ENCODE peak calls at places on chromosomes 2 and 18, in six cellular contexts. Q is left ventricle myocardium inferior; D is H1; J is osteoblast; L is CD8-positive, alpha-beta T cell; A is spleen. B is an unnamed sample. For H3K4me1 and H3K27me3, the result is how much of the 10 kb centered on the place peaks cover.

GRCh38 chr2:133755515-133756311 is 187.4 kb upstream of the NCKAP5 start:
- DNase-seq in Q (no peak), D (no peak), J (peak), L (no peak), A (no peak), B (no peak)

GRCh38 chr2:119433636-119434327 is 2.1 kb downstream of the TMEM37 start:
- DNase-seq in Q (no peak), D (no peak), J (peak), L (no peak), A (no peak), B (no peak)

GRCh38 chr2:175363719-175364118 is 182.2 kb upstream of the ATP5MC3 start:
- DNase-seq in Q (no peak), D (no peak), J (no peak), L (no peak), A (no peak), B (no peak)

GRCh38 chr2:145724499-145724898 is 1204.6 kb upstream of the ZEB2 start:
- DNase-seq in Q (no peak), D (no peak), J (no peak), L (no peak), A (no peak), B (no peak)

GRCh38 chr2:102514061-102514785 is 41.2 kb downstream of the SLC9A4 start:
- DNase-seq in Q (no peak), D (no peak), J (peak), L (no peak), A (no peak), B (peak)

GRCh38 chr2:197236816-197237215 is 73.8 kb downstream of the ANKRD44 start:
- DNase-seq in Q (no peak), D (no peak), J (no peak), L (no peak), A (no peak), B (no peak)

GRCh38 chr2:126658910-126659613 is 3.1 kb downstream of the GYPC start:
- DNase-seq in Q (peak), D (no peak), J (peak), L (peak), A (peak), B (no peak)

GRCh38 chr2:201879986-201880385 is 73.6 kb downstream of the CDK15 start:
- DNase-seq in Q (no peak), D (no peak), J (no peak), L (no peak), A (no peak), B (no peak)

GRCh38 chr2:43109261-43109743 is 117.1 kb downstream of the ZFP36L2 start:
- DNase-seq in Q (no peak), D (no peak), J (no peak), L (no peak), A (no peak), B (no peak)

GRCh38 chr2:216603884-216604245 is 29.4 kb upstream of the IGFBP2 start:
- DNase-seq in Q (no peak), D (no peak), J (peak), L (no peak), A (no peak), B (no peak)

DNA sequence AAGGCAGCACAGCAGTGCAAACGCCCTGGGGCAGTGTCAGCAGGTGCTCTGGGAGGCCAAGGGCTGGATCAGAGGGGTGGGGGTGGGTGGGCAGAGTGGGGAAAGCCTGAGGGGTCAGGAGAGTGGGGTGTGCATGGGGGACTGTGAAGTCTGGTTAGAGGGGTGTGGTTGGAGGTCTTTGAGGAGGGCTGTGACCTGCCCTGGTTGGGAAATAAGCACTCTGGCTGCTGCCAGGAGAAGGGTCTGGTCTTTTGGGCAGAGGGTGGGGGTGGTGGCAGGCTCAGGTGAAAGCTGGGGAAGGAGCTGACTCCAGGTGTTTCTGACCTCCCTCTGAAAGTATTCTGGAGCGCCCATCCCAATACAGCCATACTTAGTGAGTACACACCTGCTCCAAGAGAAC is 4.2 kb downstream of the ALPI start:
- DNase-seq in Q (no peak), D (no peak), J (no peak), L (no peak), A (peak), B (no peak)
- TF ChIP-seq CTCF in Q (no peak), D (no peak), J (no peak), L (no peak), A (no peak), B (no peak)

GRCh38 chr2:23497536-23497935 is 112.6 kb downstream of the KLHL29 start:
- DNase-seq in Q (no peak), D (no peak), J (no peak), L (no peak), A (no peak), B (no peak)
- H3K4me1 ChIP-seq in Q (under half), D (under half), J (under half), L (under half), A (under half), B (under half)

DNA sequence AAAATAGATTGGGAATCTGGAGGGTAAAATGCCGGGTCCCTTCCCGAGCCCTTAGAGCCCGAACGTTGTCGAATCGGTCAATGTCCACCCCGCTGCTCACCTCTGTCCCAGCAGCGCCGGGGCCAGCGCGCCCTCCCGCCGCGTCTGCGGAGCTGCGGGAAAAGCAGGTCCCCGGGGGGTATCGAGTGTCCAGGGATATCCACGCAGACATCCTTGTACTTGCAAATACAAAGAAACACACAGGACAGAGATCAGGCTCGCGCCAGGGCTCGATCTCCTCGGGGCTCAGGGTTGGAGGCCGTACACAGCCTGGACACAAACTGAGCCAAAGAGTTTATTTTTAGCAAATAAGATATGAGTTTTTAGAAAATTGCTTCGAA is 2.3 kb upstream of the GATA6 start:
- DNase-seq in Q (peak), D (no peak), J (no peak), L (no peak), A (no peak), B (no peak)
- H3K27me3 ChIP-seq in Q (half or more), D (half or more), J (half or more), L (under half), A (under half), B (half or more)

DNA sequence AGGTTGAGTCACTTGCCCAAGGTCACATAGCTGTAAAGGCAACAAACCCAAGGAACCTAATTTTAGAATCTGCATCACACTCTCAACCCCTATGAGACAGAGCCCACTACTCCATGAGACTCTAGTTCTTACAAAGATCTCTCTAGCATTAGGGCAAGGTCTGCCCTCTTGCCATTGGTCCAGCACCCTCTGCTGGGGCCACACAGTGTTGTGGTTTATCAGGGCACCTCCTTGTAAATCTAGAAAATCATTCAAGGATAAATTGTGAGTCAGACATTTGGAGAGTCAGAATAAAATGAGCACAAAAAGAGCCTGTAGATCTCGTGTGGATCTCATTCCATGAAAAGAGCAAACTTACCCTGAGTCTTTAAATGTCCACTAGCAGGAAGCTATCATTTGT is 91.2 kb downstream of the SLC8A1 start:
- DNase-seq in Q (no peak), D (no peak), J (no peak), L (no peak), A (no peak), B (no peak)
- TF ChIP-seq CTCF in Q (peak), D (no peak), J (no peak), L (no peak), A (no peak), B (no peak)

GRCh38 chr2:128590309-128591021 is 271.8 kb upstream of the HS6ST1 start:
- DNase-seq in Q (no peak), D (no peak), J (no peak), L (no peak), A (no peak), B (no peak)

GRCh38 chr2:128593518-128594272 is 275.0 kb upstream of the HS6ST1 start:
- DNase-seq in Q (no peak), D (no peak), J (peak), L (no peak), A (no peak), B (peak)

GRCh38 chr2:128594273-128594910 is 275.7 kb upstream of the HS6ST1 start:
- DNase-seq in Q (no peak), D (peak), J (peak), L (no peak), A (no peak), B (no peak)

GRCh38 chr2:128591022-128591840 is 272.6 kb upstream of the HS6ST1 start:
- DNase-seq in Q (no peak), D (no peak), J (peak), L (no peak), A (peak), B (no peak)

GRCh38 chr2:128591841-128592822 is 273.5 kb upstream of the HS6ST1 start:
- DNase-seq in Q (no peak), D (peak), J (peak), L (no peak), A (no peak), B (no peak)
- H3K4me1 ChIP-seq in Q (under half), D (under half), J (under half), L (under half), A (under half), B (under half)

DNA sequence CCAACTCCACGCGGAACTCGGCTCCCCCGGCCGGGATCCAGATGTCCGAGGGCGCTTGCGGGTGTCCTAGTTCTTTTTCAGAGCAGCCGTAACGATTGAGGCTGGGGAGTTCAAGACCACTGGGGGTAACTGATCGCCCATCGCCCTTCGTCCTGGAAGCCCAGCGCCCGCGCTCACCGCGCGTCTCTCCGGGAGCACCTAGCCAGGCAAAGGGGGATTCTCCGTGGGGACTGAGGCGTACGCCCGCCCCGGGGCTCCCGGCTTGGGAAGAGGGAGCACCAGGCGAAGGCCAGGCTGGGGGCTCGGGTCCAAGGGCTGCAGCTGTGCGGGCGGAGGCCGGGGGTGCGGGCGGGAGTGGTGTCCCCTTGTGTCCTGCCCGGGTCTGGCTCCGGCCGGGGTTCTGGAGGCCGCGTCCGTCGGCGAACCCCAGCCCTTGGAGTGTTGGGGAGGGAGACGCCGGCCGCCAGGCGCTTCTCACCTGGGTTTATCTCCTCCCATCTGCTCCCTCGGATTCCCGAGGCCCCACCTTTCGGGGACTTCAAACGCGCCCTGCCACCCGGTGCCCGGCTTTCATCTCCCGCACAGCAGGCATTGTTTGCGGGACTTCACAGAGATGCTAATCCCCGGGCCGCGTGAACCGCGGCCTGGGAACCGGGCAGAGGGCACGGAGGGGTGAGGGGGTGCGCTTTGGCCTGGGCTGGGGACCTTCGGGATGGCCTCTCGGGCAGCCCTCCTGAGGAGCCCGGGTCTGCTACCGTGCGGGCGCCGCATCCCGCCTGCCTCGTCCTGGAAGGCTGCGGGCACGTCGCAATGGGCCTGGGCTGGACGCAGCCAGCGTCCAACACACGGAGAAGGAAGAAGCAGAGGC is 4.9 kb upstream of the GBX2 start:
- DNase-seq in Q (no peak), D (peak), J (peak), L (no peak), A (peak), B (no peak)
- H3K27me3 ChIP-seq in Q (half or more), D (half or more), J (half or more), L (under half), A (under half), B (half or more)

GRCh38 chr18:69898241-69898861 is 49.3 kb downstream of the CD226 start:
- DNase-seq in Q (no peak), D (no peak), J (no peak), L (peak), A (no peak), B (no peak)

GRCh38 chr18:69897397-69898108 is 50.1 kb downstream of the CD226 start:
- DNase-seq in Q (no peak), D (no peak), J (no peak), L (no peak), A (no peak), B (no peak)

GRCh38 chr18:69895081-69896047 is 52.3 kb downstream of the CD226 start:
- DNase-seq in Q (no peak), D (no peak), J (no peak), L (no peak), A (no peak), B (no peak)

GRCh38 chr18:69906765-69907164 is 40.9 kb downstream of the CD226 start:
- DNase-seq in Q (no peak), D (no peak), J (no peak), L (no peak), A (no peak), B (no peak)

GRCh38 chr18:69900941-69901340 is 46.7 kb downstream of the CD226 start:
- DNase-seq in Q (no peak), D (no peak), J (no peak), L (no peak), A (no peak), B (no peak)
- TF ChIP-seq CTCF in Q (no peak), D (no peak), J (no peak), L (no peak), A (no peak), B (no peak)

DNA sequence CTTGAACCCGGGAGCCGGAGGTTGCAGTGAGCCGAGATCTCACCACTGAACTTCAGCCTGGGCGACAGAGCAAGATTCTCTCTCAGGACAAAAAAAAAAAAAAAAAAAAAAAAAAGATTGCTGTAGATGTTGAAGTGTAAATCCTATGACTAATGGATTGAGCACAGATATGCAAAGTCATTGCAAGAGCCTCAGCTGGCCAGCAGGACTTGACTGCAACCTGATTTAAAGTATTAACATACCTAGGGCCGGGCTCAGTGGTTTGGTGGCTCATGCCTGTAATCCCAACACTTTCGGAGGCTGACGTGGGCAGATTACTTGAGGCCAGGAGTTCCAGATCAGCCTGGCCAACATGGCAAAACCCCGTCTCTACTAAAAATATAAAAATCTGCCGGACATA is 103.4 kb upstream of the MSH2 start:
- DNase-seq in Q (no peak), D (no peak), J (peak), L (no peak), A (no peak), B (no peak)
- H3K4me1 ChIP-seq in Q (under half), D (under half), J (under half), L (under half), A (under half), B (under half)

GRCh38 chr2:70906022-70906421 is 29.7 kb upstream of the ATP6V1B1 start:
- DNase-seq in Q (no peak), D (peak), J (no peak), L (no peak), A (no peak), B (no peak)
- H3K27me3 ChIP-seq in Q (half or more), D (half or more), J (under half), L (half or more), A (under half), B (half or more)

GRCh38 chr2:181574321-181574720 is 82.6 kb downstream of the CERKL start:
- DNase-seq in Q (no peak), D (no peak), J (no peak), L (no peak), A (no peak), B (no peak)

GRCh38 chr2:181576431-181576830 is 80.5 kb downstream of the CERKL start:
- DNase-seq in Q (no peak), D (no peak), J (no peak), L (no peak), A (no peak), B (no peak)

GRCh38 chr2:181573140-181573736 is 83.7 kb downstream of the CERKL start:
- DNase-seq in Q (no peak), D (no peak), J (no peak), L (no peak), A (no peak), B (no peak)

GRCh38 chr2:181575650-181576025 is 81.3 kb downstream of the CERKL start:
- DNase-seq in Q (no peak), D (no peak), J (no peak), L (no peak), A (no peak), B (no peak)

GRCh38 chr2:181575024-181575649 is 81.8 kb downstream of the CERKL start:
- DNase-seq in Q (no peak), D (no peak), J (no peak), L (no peak), A (no peak), B (no peak)
- TF ChIP-seq CTCF in Q (no peak), D (no peak), J (no peak), L (no peak), A (no peak), B (no peak)